ENCODE peak calls at places on chromosomes 6 and 20, in six cellular contexts. L is stimulated activated CD4-positive, alpha-beta T cell treated with anti-CD3 and anti-CD28 coated beads, Interleukin-15, amount 100 ng/mL, for 1 hour; M is right atrium auricular region; G is globus pallidus; Z is activated effector memory CD4-positive, alpha-beta T cell treated with anti-CD3 and anti-CD28 coated beads, Interleukin-2, amount 50 U/mL, for 16 hours; R is neural crest cell. K is an unnamed sample.

GRCh38 chr6:167141667-167142432 is 15.9 kb downstream of the GPR31 start:
- DNase-seq in R (peak), M (no peak), Z (peak), L (peak), G (no peak), K (no peak)

GRCh38 chr6:79702701-79703100 is 71.6 kb downstream of the SH3BGRL2 start:
- DNase-seq in M (no peak), G (no peak), R (no peak), Z (no peak), L (no peak), K (no peak)

GRCh38 chr6:6195080-6195479 is 125.4 kb downstream of the F13A1 start:
- DNase-seq in M (no peak), R (no peak), L (no peak), Z (no peak), G (no peak), K (no peak)

GRCh38 chr6:939047-939363 is 246.1 kb upstream of the EXOC2 start:
- DNase-seq in Z (no peak), G (no peak), M (no peak), R (no peak), L (no peak), K (no peak)

GRCh38 chr6:73579851-73580246 is 59.0 kb upstream of the EEF1A1 start:
- DNase-seq in G (peak), R (no peak), L (no peak), Z (no peak), M (no peak), K (no peak)

GRCh38 chr20:51528263-51529026 is 14.1 kb downstream of the NFATC2 start:
- DNase-seq in G (no peak), M (no peak), R (no peak), Z (peak), L (no peak), K (no peak)

GRCh38 chr20:37670426-37670825 is 23.4 kb upstream of the CTNNBL1 start:
- DNase-seq in L (no peak), M (no peak), Z (no peak), R (no peak), G (peak), K (no peak)

GRCh38 chr6:7146079-7146828 is 38.5 kb downstream of the RREB1 start:
- DNase-seq in G (peak), R (no peak), M (no peak), L (no peak), Z (no peak), K (no peak)

GRCh38 chr6:33206864-33207568 is 1.3 kb upstream of the RING1 start:
- DNase-seq in L (no peak), R (peak), G (no peak), Z (peak), M (no peak), K (no peak)

GRCh38 chr20:37408930-37409210 is 62.9 kb downstream of the SRC start:
- DNase-seq in Z (no peak), L (no peak), M (no peak), G (no peak), R (no peak), K (no peak)

GRCh38 chr6:18328549-18328922 is 58.6 kb upstream of the RNF144B start:
- DNase-seq in G (no peak), L (no peak), M (no peak), R (no peak), Z (no peak), K (no peak)

GRCh38 chr20:49279677-49280462 is 2.0 kb upstream of the ZNFX1 start:
- DNase-seq in Z (no peak), R (no peak), M (no peak), G (no peak), L (no peak), K (no peak)

GRCh38 chr20:63241272-63241671 is 5.6 kb downstream of the BIRC7 start:
- DNase-seq in Z (no peak), M (no peak), L (no peak), G (no peak), R (no peak), K (no peak)

GRCh38 chr6:13629459-13630116 is 14.5 kb downstream of the NOL7 start:
- DNase-seq in Z (no peak), R (no peak), M (no peak), L (no peak), G (no peak), K (no peak)

GRCh38 chr6:146972526-146972925 is 231.7 kb upstream of the STXBP5 start:
- DNase-seq in M (no peak), L (no peak), R (no peak), Z (no peak), G (no peak), K (no peak)

GRCh38 chr6:168886964-168887363 is 366.7 kb downstream of the THBS2 start:
- DNase-seq in L (no peak), R (no peak), Z (no peak), G (no peak), M (no peak), K (no peak)

K was measured in central memory CD8-positive, alpha-beta T cell.